ENCODE peak calls at places on chromosomes 1 and 21, in eight cellular contexts. L is HTR-8/SVneo; I is EH; Q is GM23338; E is effector CD8-positive, alpha-beta T cell; B is stimulated activated CD4-positive, alpha-beta T cell treated with anti-CD3 and anti-CD28 coated beads, Interleukin-12 subunit alpha, Interleukin-12 subunit beta, amount 100 ng/mL, for 4 hours; R is left lobe of liver; X is mesothelial cell of epicardium. K is an unnamed sample.

GRCh38 chr1:15836772-15837669 is 10.5 kb upstream of the SPEN start:
- DNase-seq in L (no peak), I (no peak), Q (peak), E (peak), B (peak), R (peak), X (no peak), K (peak)

GRCh38 chr1:109466100-109466439 is 276 bp upstream of the SYPL2 start:
- DNase-seq in L (no peak), I (no peak), Q (no peak), E (no peak), B (no peak), R (no peak), X (no peak), K (no peak)

GRCh38 chr1:22341791-22342605 is 109.7 kb upstream of the ZBTB40 start:
- DNase-seq in L (peak), I (peak), Q (no peak), E (no peak), B (no peak), R (no peak), X (peak), K (no peak)

GRCh38 chr1:86380257-86380861 is 15.8 kb downstream of the ODF2L start:
- DNase-seq in L (peak), I (peak), Q (peak), E (no peak), B (no peak), R (no peak), X (no peak), K (peak)

GRCh38 chr21:25980710-25981109 is 189.9 kb downstream of the APP start:
- DNase-seq in L (no peak), I (no peak), Q (no peak), E (no peak), B (no peak), R (no peak), X (no peak), K (no peak)

GRCh38 chr1:65946376-65946775 is 153.7 kb downstream of the PDE4B start:
- DNase-seq in L (no peak), I (peak), Q (no peak), E (no peak), B (no peak), R (no peak), X (no peak), K (no peak)

GRCh38 chr1:24416666-24417391 is 1.2 kb downstream of the NIPAL3 start:
- DNase-seq in L (peak), I (peak), Q (peak), E (no peak), B (no peak), R (no peak), X (no peak), K (no peak)

GRCh38 chr1:27589841-27590426 is 14.0 kb downstream of the AHDC1 start:
- DNase-seq in L (no peak), I (peak), Q (no peak), E (no peak), B (no peak), R (no peak), X (no peak), K (no peak)

GRCh38 chr1:202237052-202237451 is 43.5 kb downstream of the LGR6 start:
- DNase-seq in L (peak), I (peak), Q (peak), E (no peak), B (peak), R (no peak), X (no peak), K (peak)

GRCh38 chr1:6012529-6013318 is 20.5 kb upstream of the NPHP4 start:
- DNase-seq in L (no peak), I (no peak), Q (no peak), E (no peak), B (no peak), R (no peak), X (no peak), K (no peak)

GRCh38 chr1:21931171-21932093 is 5.7 kb downstream of the HSPG2 start:
- DNase-seq in L (peak), I (peak), Q (no peak), E (no peak), B (no peak), R (no peak), X (no peak), K (no peak)

GRCh38 chr1:67677925-67678324 is 7.1 kb upstream of the GADD45A start:
- DNase-seq in L (no peak), I (no peak), Q (no peak), E (no peak), B (no peak), R (no peak), X (no peak), K (no peak)

GRCh38 chr1:45429543-45430159 is 61.3 kb downstream of the TESK2 start:
- DNase-seq in L (no peak), I (no peak), Q (no peak), E (no peak), B (no peak), R (no peak), X (no peak), K (no peak)

GRCh38 chr1:18632711-18633427 is 2.2 kb downstream of the PAX7 start:
- DNase-seq in L (no peak), I (no peak), Q (peak), E (no peak), B (no peak), R (no peak), X (no peak), K (peak)

GRCh38 chr1:56578963-56579875 is at the start of gene PLPP3:
- DNase-seq in L (peak), I (peak), Q (peak), E (no peak), B (no peak), R (peak), X (peak), K (peak)

GRCh38 chr1:65791860-65792670 is 630 bp upstream of the PDE4B start:
- DNase-seq in L (no peak), I (peak), Q (peak), E (no peak), B (no peak), R (no peak), X (no peak), K (peak)

GRCh38 chr1:16618719-16619118 is 5.4 kb upstream of the NBPF1 start:
- DNase-seq in L (no peak), I (no peak), Q (peak), E (no peak), B (no peak), R (peak), X (peak), K (peak)

GRCh38 chr1:234772345-234773147 is 162.6 kb upstream of the IRF2BP2 start:
- DNase-seq in L (peak), I (peak), Q (peak), E (peak), B (peak), R (peak), X (peak), K (no peak)

GRCh38 chr1:46174448-46175231 is at the start of gene TSPAN1:
- DNase-seq in L (no peak), I (peak), Q (no peak), E (no peak), B (no peak), R (no peak), X (no peak), K (no peak)

GRCh38 chr1:53068314-53069084 is 6.5 kb downstream of the PODN start:
- DNase-seq in L (no peak), I (no peak), Q (no peak), E (no peak), B (no peak), R (peak), X (no peak), K (no peak)

GRCh38 chr1:58893257-58893869 is 109.5 kb upstream of the JUN start:
- DNase-seq in L (no peak), I (no peak), Q (no peak), E (no peak), B (no peak), R (no peak), X (no peak), K (no peak)

GRCh38 chr21:33266050-33266783 is at the start of gene IL10RB:
- DNase-seq in L (peak), I (peak), Q (peak), E (peak), B (peak), R (peak), X (peak), K (peak)

GRCh38 chr1:76299036-76299435 is 224.5 kb downstream of the ST6GALNAC3 start:
- DNase-seq in L (no peak), I (no peak), Q (no peak), E (no peak), B (no peak), R (no peak), X (no peak), K (no peak)

GRCh38 chr1:2439369-2439768 is 27.0 kb upstream of the PEX10 start:
- DNase-seq in L (no peak), I (no peak), Q (no peak), E (no peak), B (no peak), R (no peak), X (no peak), K (no peak)

GRCh38 chr1:87392241-87393192 is 63.8 kb downstream of the LMO4 start:
- DNase-seq in L (peak), I (peak), Q (no peak), E (no peak), B (no peak), R (no peak), X (no peak), K (no peak)

GRCh38 chr1:82604524-82604923 is 803.8 kb downstream of the ADGRL2 start:
- DNase-seq in L (no peak), I (no peak), Q (peak), E (no peak), B (no peak), R (no peak), X (no peak), K (peak)

GRCh38 chr1:107404756-107405155 is 263.9 kb downstream of the NTNG1 start:
- DNase-seq in L (no peak), I (peak), Q (no peak), E (no peak), B (no peak), R (no peak), X (no peak), K (no peak)

GRCh38 chr1:46244656-46245371 is 2.7 kb upstream of the RAD54L start:
- DNase-seq in L (peak), I (peak), Q (peak), E (no peak), B (no peak), R (no peak), X (no peak), K (no peak)

GRCh38 chr1:168876830-168877229 is 147.8 kb upstream of the DPT start:
- DNase-seq in L (no peak), I (no peak), Q (no peak), E (no peak), B (no peak), R (no peak), X (no peak), K (no peak)

GRCh38 chr1:39453603-39454002 is 37.8 kb upstream of the BMP8A start:
- DNase-seq in L (no peak), I (peak), Q (no peak), E (no peak), B (no peak), R (peak), X (no peak), K (no peak)

GRCh38 chr21:28832013-28832714 is 160.5 kb downstream of the LTN1 start:
- DNase-seq in L (no peak), I (peak), Q (no peak), E (no peak), B (no peak), R (no peak), X (no peak), K (no peak)

GRCh38 chr21:17576080-17576835 is 36.4 kb downstream of the BTG3 start:
- DNase-seq in L (no peak), I (peak), Q (no peak), E (no peak), B (no peak), R (no peak), X (no peak), K (no peak)

GRCh38 chr1:85581138-85581801 is 709 bp downstream of the CCN1 start:
- DNase-seq in L (no peak), I (peak), Q (peak), E (no peak), B (peak), R (peak), X (peak), K (peak)